ENCODE peak calls at places on chromosomes 3 and 15, in seven cellular contexts. F is islet precursor cell; J is AG08395; I is stimulated activated CD4-positive, alpha-beta T cell treated with anti-CD3 and anti-CD28 coated beads, Interleukin-12 subunit alpha, Interleukin-12 subunit beta, amount 100 ng/mL, for 48 hours; T is LoVo; P is GM20000; X is activated naive CD4-positive, alpha-beta T cell. N is an unnamed sample.

GRCh38 chr3:123300056-123300455 is 98.3 kb downstream of the SEC22A start:
- DNase-seq in F (no peak), J (no peak), I (no peak), T (no peak), P (no peak), X (no peak), N (no peak)

GRCh38 chr15:80936288-80937078 is 53.1 kb downstream of the MESD start:
- DNase-seq in F (peak), J (no peak), I (no peak), T (no peak), P (no peak), X (no peak), N (no peak)

GRCh38 chr3:47283596-47284364 is 1.0 kb downstream of the KLHL18 start:
- DNase-seq in F (no peak), J (peak), I (peak), T (no peak), P (no peak), X (no peak), N (peak)

GRCh38 chr3:52217409-52217805 is 8.0 kb downstream of the TLR9 start:
- DNase-seq in F (no peak), J (no peak), I (no peak), T (no peak), P (no peak), X (no peak), N (no peak)

GRCh38 chr15:71237456-71238188 is 122.4 kb downstream of the THSD4 start:
- DNase-seq in F (peak), J (peak), I (no peak), T (peak), P (no peak), X (no peak), N (peak)

GRCh38 chr3:100076544-100077529 is 37.5 kb downstream of the FILIP1L start:
- DNase-seq in F (no peak), J (no peak), I (no peak), T (no peak), P (no peak), X (no peak), N (no peak)

GRCh38 chr3:136952292-136952691 is 5.5 kb upstream of the IL20RB start:
- DNase-seq in F (no peak), J (no peak), I (no peak), T (no peak), P (no peak), X (no peak), N (peak)

GRCh38 chr3:35664460-35664919 is 25.2 kb downstream of the ARPP21 start:
- DNase-seq in F (peak), J (no peak), I (no peak), T (no peak), P (peak), X (no peak), N (no peak)

GRCh38 chr15:72952151-72952550 is 100.1 kb upstream of the NEO1 start:
- DNase-seq in F (no peak), J (no peak), I (no peak), T (no peak), P (no peak), X (no peak), N (no peak)

GRCh38 chr3:20852712-20853111 is 666.7 kb upstream of the SGO1 start:
- DNase-seq in F (no peak), J (no peak), I (no peak), T (no peak), P (no peak), X (no peak), N (no peak)

GRCh38 chr3:105353485-105354161 is 13.1 kb upstream of the ALCAM start:
- DNase-seq in F (peak), J (no peak), I (no peak), T (no peak), P (no peak), X (no peak), N (no peak)

GRCh38 chr3:53478921-53479664 is 15.3 kb upstream of the CACNA1D start:
- DNase-seq in F (peak), J (no peak), I (no peak), T (no peak), P (no peak), X (no peak), N (no peak)